ENCODE peak calls at places on chromosomes 3 and 15, in ten cellular contexts. Z is stomach; I is epithelial cell of prostate; U is SJCRH30; N is RWPE1; H is CD4-positive, alpha-beta T cell; V is left ventricle myocardium inferior; K is lung; M is tibial artery; R is A549. Y is an unnamed sample.

GRCh38 chr3:79367066-79367465 is 400.7 kb downstream of the ROBO1 start:
- DNase-seq in Z (no peak), K (no peak), H (no peak), U (no peak), R (no peak), N (no peak), M (no peak), I (no peak), V (no peak), Y (no peak)

GRCh38 chr15:101489633-101490407 is at the start of gene PCSK6:
- DNase-seq in I (no peak), N (peak), Z (peak), K (no peak), U (no peak), R (peak), H (no peak), V (peak), M (no peak), Y (no peak)

GRCh38 chr15:89852342-89853005 is 37.8 kb upstream of the ANPEP start:
- DNase-seq in V (no peak), U (no peak), Z (no peak), I (no peak), R (no peak), H (no peak), K (no peak), N (no peak), M (no peak), Y (no peak)

GRCh38 chr3:30649572-30650310 is 43.3 kb downstream of the TGFBR2 start:
- DNase-seq in V (no peak), K (no peak), R (no peak), H (no peak), I (no peak), M (no peak), U (no peak), Z (no peak), N (no peak), Y (no peak)

GRCh38 chr3:99172736-99173657 is 271.5 kb upstream of the DCBLD2 start:
- DNase-seq in U (peak), V (no peak), R (peak), K (peak), N (peak), H (no peak), M (no peak), I (peak), Z (peak), Y (no peak)

GRCh38 chr3:133426721-133427120 is 26.9 kb downstream of the BFSP2 start:
- DNase-seq in M (no peak), K (no peak), H (no peak), I (peak), Z (no peak), N (no peak), U (no peak), R (no peak), V (no peak), Y (no peak)

GRCh38 chr3:148372476-148372875 is 325.2 kb upstream of the AGTR1 start:
- DNase-seq in H (no peak), K (no peak), V (no peak), Z (no peak), N (no peak), U (peak), I (peak), R (no peak), M (no peak), Y (no peak)

GRCh38 chr3:136979684-136980083 is 21.9 kb downstream of the IL20RB start:
- DNase-seq in I (no peak), Z (no peak), K (no peak), H (no peak), V (no peak), R (no peak), N (no peak), U (no peak), M (no peak), Y (no peak)

GRCh38 chr3:77513541-77513940 is 473.6 kb downstream of the ROBO2 start:
- DNase-seq in R (no peak), Z (no peak), N (no peak), I (no peak), V (no peak), M (no peak), H (no peak), K (no peak), U (peak), Y (no peak)

GRCh38 chr3:24551626-24552025 is 57.0 kb upstream of the THRB start:
- DNase-seq in N (no peak), R (no peak), V (no peak), M (no peak), I (no peak), H (no peak), K (no peak), Z (no peak), U (no peak), Y (no peak)

GRCh38 chr3:68090571-68090970 is 436.2 kb upstream of the SUCLG2 start:
- DNase-seq in N (no peak), M (no peak), I (no peak), R (no peak), V (no peak), H (no peak), Z (no peak), K (no peak), U (no peak), Y (no peak)

GRCh38 chr3:111582114-111582461 is 13.1 kb downstream of the ZBED2 start:
- DNase-seq in U (no peak), N (peak), H (no peak), R (peak), K (no peak), Z (no peak), M (no peak), V (no peak), I (peak), Y (no peak)

GRCh38 chr15:36291501-36291900 is 287.9 kb upstream of the CDIN1 start:
- DNase-seq in Z (no peak), N (no peak), V (no peak), U (no peak), M (no peak), H (no peak), R (no peak), I (no peak), K (no peak), Y (no peak)

GRCh38 chr3:107599755-107600122 is 77.0 kb downstream of the BBX start:
- DNase-seq in Z (no peak), V (no peak), H (no peak), U (no peak), I (no peak), K (no peak), N (no peak), R (no peak), M (no peak), Y (no peak)

GRCh38 chr3:52054689-52055511 is 1.5 kb downstream of the DUSP7 start:
- DNase-seq in Z (no peak), N (no peak), M (no peak), U (no peak), V (no peak), R (no peak), K (no peak), I (no peak), H (peak), Y (no peak)

GRCh38 chr3:159711560-159712333 is 276.9 kb upstream of the IL12A start:
- DNase-seq in M (no peak), H (no peak), V (peak), I (no peak), Z (no peak), N (peak), U (peak), K (no peak), R (peak), Y (no peak)

GRCh38 chr3:144821583-144821982 is 850.0 kb downstream of the DIPK2A start:
- DNase-seq in Z (no peak), I (no peak), M (no peak), H (no peak), U (no peak), R (no peak), N (no peak), V (no peak), K (no peak), Y (no peak)

GRCh38 chr3:102745881-102746280 is 311.1 kb downstream of the ZPLD1 start:
- DNase-seq in K (no peak), M (no peak), V (no peak), H (no peak), N (no peak), U (peak), Z (no peak), R (no peak), I (no peak), Y (no peak)

GRCh38 chr15:70172124-70172523 is 74.4 kb upstream of the TLE3 start:
- DNase-seq in N (no peak), R (no peak), H (no peak), U (no peak), Z (no peak), K (no peak), M (no peak), I (no peak), V (no peak), Y (no peak)

GRCh38 chr3:64022451-64023186 is 675 bp downstream of the PSMD6 start:
- DNase-seq in U (no peak), R (no peak), K (no peak), M (no peak), V (no peak), Z (no peak), N (no peak), H (no peak), I (no peak), Y (no peak)

GRCh38 chr3:70736009-70736408 is 423.6 kb upstream of the MDFIC2 start:
- DNase-seq in Z (no peak), H (no peak), M (no peak), I (peak), V (no peak), N (peak), K (no peak), R (no peak), U (no peak), Y (no peak)

GRCh38 chr3:169575381-169575780 is 88.1 kb downstream of the MECOM start:
- DNase-seq in U (peak), I (peak), M (no peak), H (no peak), N (peak), Z (peak), R (no peak), V (no peak), K (no peak), Y (no peak)

GRCh38 chr15:83100072-83100646 is 7.3 kb upstream of the TM6SF1 start:
- DNase-seq in R (no peak), K (no peak), H (no peak), V (no peak), I (no peak), U (no peak), M (no peak), Z (no peak), N (no peak), Y (no peak)

GRCh38 chr15:31433101-31433500 is 106.5 kb downstream of the KLF13 start:
- DNase-seq in U (peak), R (no peak), V (no peak), M (no peak), I (no peak), N (no peak), K (no peak), Z (no peak), H (no peak), Y (no peak)

GRCh38 chr3:67357610-67358458 is 296.6 kb downstream of the SUCLG2 start:
- DNase-seq in R (peak), Z (no peak), K (no peak), U (peak), H (no peak), N (peak), M (no peak), I (no peak), V (no peak), Y (no peak)

GRCh38 chr15:26854435-26854834 is 12.4 kb upstream of the GABRA5 start:
- DNase-seq in U (no peak), H (no peak), I (no peak), V (no peak), K (no peak), R (no peak), N (no peak), M (no peak), Z (no peak), Y (no peak)

GRCh38 chr3:14393440-14394111 is 8.8 kb upstream of the SLC6A6 start:
- DNase-seq in M (no peak), N (no peak), H (no peak), R (no peak), I (no peak), Z (no peak), U (no peak), V (no peak), K (no peak), Y (no peak)

GRCh38 chr15:48859426-48859825 is 18.5 kb upstream of the EID1 start:
- DNase-seq in K (no peak), H (no peak), Z (no peak), U (no peak), V (no peak), M (no peak), I (no peak), N (no peak), R (no peak), Y (no peak)

GRCh38 chr15:83310521-83311456 is 26.3 kb upstream of the BNC1 start:
- DNase-seq in Z (no peak), K (no peak), N (no peak), R (no peak), I (no peak), V (no peak), H (no peak), M (no peak), U (no peak), Y (no peak)

GRCh38 chr3:37182816-37183215 is 8.4 kb upstream of the LRRFIP2 start:
- DNase-seq in V (no peak), R (no peak), H (no peak), Z (no peak), U (no peak), M (no peak), K (no peak), N (no peak), I (no peak), Y (no peak)

GRCh38 chr15:74851960-74852359 is 9.0 kb upstream of the ULK3 start:
- DNase-seq in Z (no peak), N (no peak), V (no peak), R (no peak), K (no peak), U (no peak), M (no peak), I (no peak), H (no peak), Y (no peak)

GRCh38 chr3:194250104-194251002 is 100.8 kb downstream of the CPN2 start:
- DNase-seq in R (no peak), N (no peak), U (peak), I (no peak), M (no peak), K (no peak), H (no peak), V (peak), Z (peak), Y (no peak)

GRCh38 chr3:7238565-7239295 is 377.8 kb downstream of the GRM7 start:
- DNase-seq in R (no peak), K (no peak), V (no peak), U (no peak), Z (no peak), M (no peak), I (no peak), H (no peak), N (no peak), Y (no peak)

GRCh38 chr15:54640874-54641273 is 555.9 kb downstream of the RSL24D1 start:
- DNase-seq in M (no peak), H (no peak), U (no peak), I (no peak), K (no peak), N (no peak), V (no peak), Z (no peak), R (no peak), Y (no peak)

GRCh38 chr3:4322635-4323034 is 19.5 kb downstream of the SETMAR start:
- DNase-seq in H (no peak), M (no peak), N (no peak), K (no peak), V (no peak), U (no peak), I (peak), R (no peak), Z (no peak), Y (no peak)

GRCh38 chr3:146834917-146835316 is 229.8 kb upstream of the PLSCR5 start:
- DNase-seq in M (no peak), U (no peak), I (no peak), R (no peak), Z (no peak), V (no peak), N (no peak), K (no peak), H (no peak), Y (no peak)

GRCh38 chr3:128486692-128487537 is 6.1 kb downstream of the GATA2 start:
- DNase-seq in R (no peak), H (no peak), V (no peak), N (no peak), U (peak), K (no peak), M (peak), Z (no peak), I (no peak), Y (no peak)

GRCh38 chr3:72458365-72458764 is 389.9 kb downstream of the SHQ1 start:
- DNase-seq in V (no peak), K (peak), N (peak), M (no peak), I (peak), U (no peak), R (no peak), Z (peak), H (no peak), Y (no peak)

GRCh38 chr3:58999779-59000170 is 50.0 kb downstream of the CFAP20DC start:
- DNase-seq in Z (no peak), U (no peak), N (no peak), M (no peak), K (no peak), R (no peak), V (no peak), I (peak), H (no peak), Y (no peak)

GRCh38 chr3:65587650-65588439 is 450.9 kb downstream of the MAGI1 start:
- DNase-seq in M (no peak), I (no peak), H (no peak), K (no peak), V (no peak), N (no peak), U (no peak), R (no peak), Z (no peak), Y (no peak)
- H3K27ac ChIP-seq in M (no peak), I (no peak), H (no peak), K (no peak), V (no peak), N (no peak), U (no peak), R (no peak), Z (no peak), Y (no peak)

DNA sequence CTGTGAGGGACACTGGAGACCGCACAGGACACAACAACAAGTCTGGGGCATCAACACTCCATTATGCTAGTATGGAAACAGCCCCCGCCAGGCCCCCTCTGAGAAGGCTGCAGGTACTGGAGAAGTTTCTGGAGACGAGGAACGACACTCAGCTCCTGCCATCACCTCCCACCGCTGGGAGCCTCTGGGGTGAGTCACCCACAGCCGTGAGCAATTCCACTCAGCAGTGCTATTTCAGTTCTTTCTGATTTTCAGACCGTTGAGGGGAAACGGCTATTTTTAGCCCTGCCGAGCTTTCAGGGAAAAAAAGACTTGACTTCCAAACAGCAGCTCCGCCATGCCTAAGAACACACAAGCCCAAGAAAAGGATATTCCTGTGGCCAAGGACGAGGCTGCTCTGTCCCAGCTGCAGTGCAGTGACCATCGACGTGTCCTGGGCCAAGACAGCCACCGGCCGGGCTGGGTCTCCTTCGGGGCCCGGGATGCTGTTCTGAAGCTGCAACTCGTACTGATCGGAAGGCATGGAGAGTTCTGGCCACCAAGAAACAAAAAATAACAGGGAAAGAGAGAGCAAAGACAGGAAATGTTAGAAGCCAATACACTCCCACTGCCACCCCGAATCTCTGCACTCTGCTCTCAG is 40.8 kb downstream of the NUP210 start:
- DNase-seq in M (peak), K (no peak), V (no peak), N (peak), U (peak), I (no peak), H (no peak), R (no peak), Z (no peak), Y (peak)
- H3K27ac ChIP-seq in M (peak), K (no peak), V (no peak), N (no peak), U (no peak), I (no peak), H (no peak), R (no peak), Z (no peak), Y (peak)

DNA sequence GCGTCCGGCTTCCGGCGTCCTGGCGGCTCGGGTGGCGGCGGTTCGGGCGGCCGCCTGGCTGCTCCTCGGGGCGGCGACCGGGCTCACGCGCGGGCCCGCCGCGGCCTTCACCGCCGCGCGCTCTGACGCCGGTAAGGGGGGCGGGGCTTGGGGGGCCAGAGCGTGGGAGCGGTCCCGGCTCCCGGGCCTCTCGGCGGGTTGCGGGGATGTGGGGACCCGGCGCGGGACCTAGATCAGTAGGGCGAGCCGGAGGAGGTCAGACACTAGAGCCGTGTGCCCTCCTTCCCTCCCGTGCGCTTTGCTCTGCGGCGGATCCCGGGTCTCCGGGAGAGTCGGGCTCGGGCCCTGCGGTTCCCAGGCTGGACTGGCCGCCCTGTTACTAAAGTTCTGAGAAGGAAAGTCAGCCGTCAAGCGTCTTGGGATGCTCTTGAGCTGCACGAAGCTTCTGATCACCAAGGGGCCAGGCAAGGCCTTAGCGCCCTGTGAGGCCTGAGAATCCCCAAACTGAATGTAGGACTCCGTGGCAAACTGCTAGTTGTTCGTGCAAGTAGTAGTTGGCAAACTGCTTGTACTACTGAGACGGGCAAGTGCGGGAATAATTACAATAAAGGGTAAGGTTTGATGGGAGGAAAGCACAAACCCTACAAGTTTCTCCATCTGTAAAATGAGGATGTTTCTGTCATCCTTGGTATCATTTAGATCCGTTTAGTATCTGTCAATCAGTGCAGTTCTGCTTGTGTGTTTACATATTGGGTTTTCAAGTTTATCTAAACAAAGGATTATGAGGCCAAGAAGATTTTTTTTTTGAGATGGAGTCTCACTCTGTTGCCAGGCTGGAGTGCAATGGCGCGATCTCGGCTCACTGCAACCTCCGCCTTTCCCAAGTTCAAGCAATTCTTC is 587 bp downstream of the PIGX start:
- DNase-seq in H (peak), R (peak), V (peak), I (no peak), U (peak), K (peak), M (peak), N (peak), Z (peak), Y (peak)
- H3K27ac ChIP-seq in H (peak), R (peak), V (peak), I (peak), U (peak), K (peak), M (peak), N (peak), Z (peak), Y (peak)

GRCh38 chr15:63487076-63487757 is 17.2 kb upstream of the USP3 start:
- DNase-seq in V (peak), N (peak), H (peak), K (peak), Z (peak), I (no peak), M (peak), R (peak), U (peak), Y (peak)
- H3K27ac ChIP-seq in V (no peak), N (no peak), H (no peak), K (no peak), Z (no peak), I (peak), M (no peak), R (peak), U (no peak), Y (no peak)

DNA sequence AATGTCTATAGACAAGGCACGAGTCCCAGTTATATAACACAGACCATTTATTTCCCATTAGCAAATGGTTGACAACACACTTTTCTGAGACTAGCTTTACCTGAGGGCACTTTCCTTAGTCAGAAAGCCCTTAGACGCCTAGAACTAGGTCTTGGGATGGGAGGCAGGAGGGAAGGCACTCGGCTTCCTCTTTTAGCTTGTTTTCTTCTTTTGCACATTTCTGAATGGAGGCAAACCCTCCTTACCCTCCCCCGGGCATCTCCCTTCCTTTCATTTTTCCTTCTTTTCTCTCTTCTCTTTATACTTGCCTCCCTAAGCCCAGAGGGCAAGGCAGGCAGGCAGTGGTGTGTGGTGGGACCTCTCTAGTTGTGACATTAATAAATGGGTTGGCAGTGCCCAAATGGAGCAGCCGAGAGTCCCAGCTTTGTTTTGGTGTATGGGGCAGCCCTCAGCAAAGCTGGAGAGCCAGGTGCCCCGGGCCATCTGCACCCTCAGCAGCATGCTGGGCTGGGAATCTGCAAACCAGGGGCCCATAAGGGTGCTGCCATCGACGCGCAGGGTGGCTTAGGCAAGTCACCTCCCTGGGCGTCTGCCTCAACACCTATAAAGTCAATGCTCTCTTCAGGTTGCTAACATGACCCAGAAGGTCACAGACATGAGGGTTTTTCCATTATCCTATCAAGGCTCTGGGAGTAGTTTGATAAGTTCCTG is 21.1 kb upstream of the BCL2L10 start:
- DNase-seq in N (no peak), V (no peak), I (no peak), U (no peak), H (no peak), Z (no peak), M (no peak), R (no peak), K (no peak), Y (no peak)
- H3K27ac ChIP-seq in N (no peak), V (no peak), I (no peak), U (no peak), H (no peak), Z (no peak), M (no peak), R (no peak), K (no peak), Y (no peak)